ENCODE peak calls at places on chromosome 21, in ten cellular contexts. F is Panc1, Y is left ventricle myocardium inferior, E is pancreas, B is tibial artery, G is mammary epithelial cell, L is HCT116, P is esophagus muscularis mucosa, V is hepatocyte, A is suprapubic skin. C is an unnamed sample. For H3K4me1, the result is how much of the 10 kb centered on the place peaks cover.

GRCh38 chr21:39776589-39776988 is 31.6 kb downstream of the IGSF5 start:
- DNase-seq in L (no peak), F (no peak), B (no peak), A (no peak), G (no peak), E (no peak), P (no peak), Y (no peak), V (no peak), C (no peak)

GRCh38 chr21:14303731-14304488 is 79.0 kb downstream of the HSPA13 start:
- DNase-seq in B (no peak), F (no peak), P (no peak), Y (no peak), A (no peak), L (no peak), V (no peak), E (no peak), G (no peak), C (no peak)

GRCh38 chr21:44867999-44868700 is 5.3 kb downstream of the PTTG1IP start:
- DNase-seq in G (no peak), P (no peak), B (no peak), Y (no peak), V (no peak), L (no peak), A (peak), F (no peak), E (no peak), C (no peak)

GRCh38 chr21:33116669-33117267 is 46.8 kb downstream of the OLIG1 start:
- DNase-seq in B (no peak), E (no peak), P (no peak), L (no peak), G (no peak), A (no peak), V (no peak), Y (no peak), F (no peak), C (no peak)

GRCh38 chr21:38853421-38853919 is 47.7 kb downstream of the ETS2 start:
- DNase-seq in L (peak), Y (no peak), P (peak), G (peak), B (no peak), F (peak), E (peak), A (peak), V (peak), C (no peak)

GRCh38 chr21:46572850-46573249 is 32.0 kb downstream of the S100B start:
- DNase-seq in P (no peak), A (no peak), V (no peak), Y (no peak), G (no peak), B (no peak), E (no peak), L (no peak), F (no peak), C (no peak)

GRCh38 chr21:15943009-15943666 is 213.4 kb downstream of the USP25 start:
- DNase-seq in E (no peak), A (no peak), Y (no peak), P (no peak), F (peak), V (no peak), B (no peak), L (no peak), G (peak), C (no peak)

GRCh38 chr21:32597205-32597604 is 11.9 kb upstream of the TCP10L start:
- DNase-seq in A (no peak), V (no peak), Y (no peak), E (no peak), P (no peak), L (peak), G (peak), B (no peak), F (peak), C (no peak)

GRCh38 chr21:22044431-22044830 is 1046.2 kb downstream of the NCAM2 start:
- DNase-seq in G (no peak), E (no peak), Y (no peak), L (no peak), V (no peak), F (no peak), A (no peak), P (no peak), B (no peak), C (no peak)

GRCh38 chr21:38819719-38820147 is 14.0 kb downstream of the ETS2 start:
- DNase-seq in V (peak), L (peak), E (no peak), B (no peak), A (no peak), P (no peak), Y (no peak), G (peak), F (no peak), C (no peak)

GRCh38 chr21:46229133-46229922 is 754 bp upstream of the LSS start:
- DNase-seq in B (no peak), E (peak), G (no peak), P (no peak), F (no peak), V (peak), L (no peak), Y (no peak), A (peak), C (no peak)

GRCh38 chr21:45363921-45364463 is 41.0 kb upstream of the COL18A1 start:
- DNase-seq in L (peak), G (peak), A (peak), B (peak), P (peak), V (peak), E (peak), Y (peak), F (peak), C (no peak)

GRCh38 chr21:45548711-45549491 is 6.7 kb upstream of the SLC19A1 start:
- DNase-seq in E (no peak), L (no peak), V (peak), B (peak), A (peak), Y (peak), P (no peak), G (no peak), F (no peak), C (peak)

GRCh38 chr21:45132841-45133573 is 58.6 kb downstream of the ADARB1 start:
- DNase-seq in A (no peak), G (no peak), F (no peak), E (no peak), L (no peak), V (no peak), P (no peak), B (peak), Y (no peak), C (peak)

GRCh38 chr21:15894596-15894995 is 164.8 kb downstream of the USP25 start:
- DNase-seq in E (no peak), G (no peak), V (no peak), A (no peak), Y (no peak), B (no peak), F (no peak), P (no peak), L (no peak), C (no peak)

GRCh38 chr21:16072692-16073091 is 342.9 kb downstream of the USP25 start:
- DNase-seq in V (peak), E (no peak), A (no peak), B (no peak), F (no peak), Y (no peak), L (no peak), G (no peak), P (no peak), C (no peak)

GRCh38 chr21:44947111-44947929 is 7.5 kb downstream of the SLX9 start:
- DNase-seq in Y (peak), B (peak), G (no peak), L (no peak), V (no peak), A (peak), F (no peak), E (no peak), P (no peak), C (peak)

GRCh38 chr21:25639167-25639921 is at the start of gene JAM2:
- DNase-seq in Y (peak), G (no peak), V (peak), P (no peak), B (peak), F (no peak), L (no peak), E (peak), A (peak), C (peak)
- TF ChIP-seq CTCF in Y (peak), G (no peak), V (peak), P (peak), B (peak), F (peak), L (no peak), E (no peak), A (no peak), C (peak)

GRCh38 chr21:27645285-27645684 is 678.4 kb upstream of the ADAMTS5 start:
- DNase-seq in E (no peak), A (no peak), F (no peak), G (peak), L (no peak), V (no peak), P (no peak), Y (no peak), B (no peak), C (no peak)
- H3K27ac ChIP-seq in E (no peak), A (no peak), F (no peak), G (peak), L (no peak), V (no peak), P (no peak), Y (no peak), B (no peak), C (no peak)

DNA sequence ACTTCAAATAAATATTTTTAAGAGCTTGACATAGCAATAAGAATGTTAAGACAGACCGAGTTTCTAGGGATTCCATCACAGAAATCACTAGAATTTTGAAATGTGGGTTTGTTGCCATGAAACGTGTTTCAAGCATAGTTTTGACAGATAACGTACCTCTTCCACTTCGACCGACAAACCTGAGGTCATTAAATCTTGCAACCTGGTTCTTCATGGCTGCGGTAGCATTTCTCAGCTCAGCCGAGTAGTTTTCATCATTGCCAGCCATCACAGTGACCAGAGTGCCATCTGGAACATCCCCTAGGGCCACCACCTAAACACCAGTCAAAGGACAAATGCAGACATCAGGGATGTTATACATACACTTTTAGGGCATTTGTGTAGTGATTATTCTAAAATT is 168.7 kb downstream of the RUNX1 start:
- DNase-seq in B (no peak), F (no peak), G (no peak), Y (no peak), L (no peak), E (no peak), P (peak), A (no peak), V (no peak), C (no peak)
- H3K4me1 ChIP-seq in B (under half), F (under half), G (under half), Y (under half), L (half or more), E (under half), P (under half), A (half or more), V (under half), C (under half)

GRCh38 chr21:17497345-17497744 is 15.5 kb upstream of the CXADR start:
- DNase-seq in P (no peak), F (no peak), G (no peak), L (no peak), E (no peak), V (no peak), B (no peak), Y (no peak), A (no peak), C (no peak)

GRCh38 chr21:17498586-17498985 is 14.3 kb upstream of the CXADR start:
- DNase-seq in A (no peak), F (no peak), Y (no peak), B (no peak), E (no peak), L (no peak), P (no peak), V (no peak), G (no peak), C (no peak)

GRCh38 chr21:17495680-17496079 is 17.2 kb upstream of the CXADR start:
- DNase-seq in F (no peak), B (no peak), L (no peak), E (no peak), G (no peak), V (no peak), Y (no peak), A (no peak), P (no peak), C (no peak)

GRCh38 chr21:17506936-17507335 is 5.9 kb upstream of the CXADR start:
- DNase-seq in Y (no peak), A (no peak), V (no peak), B (no peak), F (no peak), L (no peak), E (no peak), G (no peak), P (no peak), C (no peak)

DNA sequence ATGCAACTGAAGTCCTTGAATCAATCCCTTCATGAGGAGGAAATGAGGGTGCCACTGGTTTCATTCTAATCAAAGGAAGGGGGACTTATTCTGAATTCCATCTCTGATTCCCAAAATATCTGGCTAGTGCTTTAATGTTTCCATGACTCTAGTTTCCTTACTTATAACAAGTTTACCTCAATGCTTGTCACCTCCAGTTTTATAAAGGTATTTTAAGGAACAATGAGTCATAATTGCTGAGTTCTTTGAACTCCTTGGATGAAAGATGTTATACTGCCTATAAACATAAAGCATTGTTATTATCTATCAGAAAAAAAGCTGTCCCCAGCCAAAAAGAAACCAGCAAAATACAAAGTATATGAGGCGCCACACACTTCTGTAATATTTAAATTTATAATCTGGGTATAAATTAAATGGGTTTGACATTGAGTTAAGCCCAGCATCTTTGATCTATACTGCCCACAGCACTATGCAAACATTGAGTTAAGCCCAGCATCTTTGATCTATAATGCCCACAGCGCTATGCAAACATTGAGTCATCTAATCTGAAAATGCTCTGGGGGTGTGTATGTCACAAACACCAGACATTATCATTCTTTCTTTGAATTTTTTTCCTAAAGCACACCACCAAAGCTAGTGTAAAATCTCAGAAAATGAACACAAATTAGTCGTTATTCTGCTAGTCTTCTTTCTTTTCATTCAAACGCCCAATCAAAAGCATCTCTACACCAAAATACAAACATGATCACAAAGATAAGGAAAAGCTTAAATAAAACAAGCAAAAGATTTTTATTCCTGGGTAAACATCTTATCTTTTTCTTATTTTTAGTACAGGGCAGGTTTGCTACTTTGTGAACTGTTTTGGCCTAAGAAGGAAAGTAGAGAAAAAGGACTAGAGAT is 11.5 kb upstream of the CXADR start:
- DNase-seq in E (no peak), A (no peak), P (no peak), B (no peak), G (no peak), F (no peak), L (peak), V (peak), Y (no peak), C (no peak)
- TF ChIP-seq CTCF in E (no peak), A (no peak), P (no peak), B (no peak), G (no peak), F (no peak), L (no peak), V (no peak), Y (no peak), C (no peak)

DNA sequence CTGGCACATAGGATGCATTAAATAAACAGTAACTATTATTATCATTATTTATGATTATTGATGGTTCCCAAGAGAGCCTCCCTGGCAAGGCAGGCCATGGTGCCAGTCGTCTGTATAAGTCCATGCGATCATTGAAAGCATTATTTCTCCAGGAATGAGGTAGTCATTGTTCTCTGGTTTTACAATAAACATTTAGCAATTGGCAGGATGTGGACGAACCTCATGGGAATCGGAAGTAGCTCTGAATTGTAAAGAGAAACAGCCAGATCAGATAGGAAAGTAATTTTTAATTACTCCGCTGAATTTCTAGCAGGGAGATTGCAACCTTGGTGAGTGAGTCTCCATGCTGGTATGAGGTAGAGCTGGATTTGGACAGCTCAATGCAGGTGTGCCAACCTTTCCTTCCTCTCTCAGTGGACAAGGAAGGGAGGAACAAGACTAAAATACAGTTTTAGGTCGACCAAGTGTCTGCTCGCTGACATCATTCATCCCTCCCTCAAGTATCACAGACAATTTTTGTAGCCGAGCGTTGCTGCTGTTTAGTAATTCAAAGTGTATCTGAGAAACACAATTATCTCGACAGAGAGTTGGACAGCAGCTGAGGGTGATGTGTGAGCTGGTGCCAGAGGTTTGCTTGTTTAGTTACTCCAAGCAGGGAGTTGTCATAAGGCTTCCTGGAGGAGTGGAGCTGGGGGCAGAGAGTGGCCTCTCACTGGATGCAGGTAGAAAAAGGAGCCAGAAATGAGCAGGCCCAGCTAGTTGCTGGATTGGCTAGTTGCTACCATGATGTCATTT is 250.8 kb downstream of the KCNJ6 start:
- DNase-seq in Y (no peak), G (no peak), V (no peak), A (no peak), B (no peak), F (no peak), P (no peak), E (no peak), L (no peak), C (no peak)
- H3K27ac ChIP-seq in Y (peak), G (peak), V (no peak), A (no peak), B (no peak), F (no peak), P (peak), E (no peak), L (no peak), C (no peak)

DNA sequence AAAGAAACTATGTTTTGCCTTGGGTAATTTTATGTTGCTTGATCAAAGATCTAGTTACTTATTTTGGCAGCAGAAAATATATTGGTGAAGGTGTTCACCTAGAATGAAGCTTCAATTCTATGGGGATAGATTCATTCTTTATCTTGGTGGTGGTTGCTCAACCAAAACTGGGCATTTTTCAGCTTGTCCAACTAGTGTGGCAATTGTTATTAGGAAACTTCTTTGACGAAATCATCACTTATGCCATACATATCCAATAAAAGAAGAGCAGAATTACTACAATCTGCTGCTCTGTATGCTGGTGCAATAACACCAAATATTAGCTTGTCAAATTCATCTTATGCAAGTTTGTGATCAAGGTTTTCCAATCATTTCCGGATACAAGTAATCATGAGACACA is 26.8 kb upstream of the TMPRSS15 start:
- DNase-seq in V (no peak), E (no peak), P (no peak), Y (no peak), G (no peak), L (no peak), F (no peak), A (no peak), B (no peak), C (no peak)
- H3K4me1 ChIP-seq in V (under half), E (under half), P (under half), Y (under half), G (under half), L (under half), F (under half), A (under half), B (under half), C (under half)

GRCh38 chr21:42009018-42009830 is 936 bp downstream of the ZBTB21 start:
- DNase-seq in P (peak), E (peak), Y (peak), F (no peak), A (peak), B (peak), G (peak), V (peak), L (no peak), C (peak)
- TF ChIP-seq CTCF in P (peak), E (no peak), Y (peak), F (peak), A (peak), B (peak), G (no peak), V (peak), L (peak), C (peak)